ENCODE peak calls at places on chromosomes 6 and 20, in nine cellular contexts. P, L, B, W, S, F, D, J and M are unnamed samples.

GRCh38 chr6:32857156-32857891 is 3.3 kb downstream of the PSMB9 start:
- DNase-seq in S (no peak), B (no peak), J (no peak), D (no peak), P (no peak), F (no peak), W (no peak), L (no peak), M (no peak)

GRCh38 chr6:137820952-137821351 is 46.1 kb upstream of the TNFAIP3 start:
- DNase-seq in P (no peak), S (no peak), F (no peak), W (no peak), D (no peak), B (no peak), J (no peak), L (no peak), M (no peak)

GRCh38 chr6:108068618-108069017 is 5.9 kb downstream of the OSTM1 start:
- DNase-seq in B (no peak), L (no peak), J (no peak), F (no peak), S (no peak), D (no peak), W (peak; percentile 68), P (no peak), M (peak; percentile 5)

GRCh38 chr6:2831392-2831791 is 10.3 kb downstream of the SERPINB1 start:
- DNase-seq in F (no peak), S (no peak), P (no peak), L (no peak), B (no peak), J (no peak), W (no peak), D (no peak), M (no peak)

GRCh38 chr6:131654326-131654725 is 17.2 kb downstream of the ENPP3 start:
- DNase-seq in B (no peak), L (no peak), P (peak; percentile 16), F (no peak), W (no peak), J (no peak), D (no peak), S (no peak), M (no peak)

GRCh38 chr6:89369009-89369408 is 16.5 kb upstream of the UBE2J1 start:
- DNase-seq in B (peak; percentile 60), F (peak; percentile 68), W (no peak), J (no peak), L (peak; percentile 29), S (peak; percentile 52), P (peak; percentile 59), D (peak; percentile 65), M (no peak)

GRCh38 chr6:78713564-78713963 is 153.8 kb upstream of the IRAK1BP1 start:
- DNase-seq in D (no peak), B (no peak), J (no peak), F (no peak), L (no peak), W (no peak), S (no peak), P (no peak), M (no peak)

GRCh38 chr20:25565578-25566157 is 19.7 kb downstream of the NINL start:
- DNase-seq in J (peak; percentile 26), B (no peak), W (no peak), S (no peak), D (no peak), F (no peak), P (no peak), L (no peak), M (no peak)

GRCh38 chr6:169160855-169161560 is 92.6 kb downstream of the THBS2 start:
- DNase-seq in B (no peak), F (no peak), L (no peak), P (no peak), J (no peak), W (no peak), S (no peak), D (no peak), M (no peak)

GRCh38 chr20:53773792-53774371 is 180.2 kb upstream of the ZNF217 start:
- DNase-seq in J (no peak), S (no peak), W (no peak), P (peak; percentile 98), D (peak; percentile 45), F (no peak), B (no peak), L (no peak), M (no peak)

GRCh38 chr20:62936996-62937352 is 973 bp upstream of the GID8 start:
- DNase-seq in J (no peak), B (no peak), P (peak; percentile 85), F (no peak), W (no peak), L (peak; percentile 24), D (peak; percentile 63), S (no peak), M (no peak)

GRCh38 chr6:4664117-4664626 is 112.0 kb upstream of the CDYL start:
- DNase-seq in L (no peak), B (no peak), J (peak; percentile 88), D (peak; percentile 15), P (peak; percentile 93), F (no peak), S (no peak), W (no peak), M (no peak)
- H3K27ac ChIP-seq in L (no peak overlapping the region), B (no peak overlapping the region), J (no peak overlapping the region), D (no peak overlapping the region), P (no peak overlapping the region), F (no peak overlapping the region), S (no peak overlapping the region), W (no peak overlapping the region), M (no peak overlapping the region)

DNA sequence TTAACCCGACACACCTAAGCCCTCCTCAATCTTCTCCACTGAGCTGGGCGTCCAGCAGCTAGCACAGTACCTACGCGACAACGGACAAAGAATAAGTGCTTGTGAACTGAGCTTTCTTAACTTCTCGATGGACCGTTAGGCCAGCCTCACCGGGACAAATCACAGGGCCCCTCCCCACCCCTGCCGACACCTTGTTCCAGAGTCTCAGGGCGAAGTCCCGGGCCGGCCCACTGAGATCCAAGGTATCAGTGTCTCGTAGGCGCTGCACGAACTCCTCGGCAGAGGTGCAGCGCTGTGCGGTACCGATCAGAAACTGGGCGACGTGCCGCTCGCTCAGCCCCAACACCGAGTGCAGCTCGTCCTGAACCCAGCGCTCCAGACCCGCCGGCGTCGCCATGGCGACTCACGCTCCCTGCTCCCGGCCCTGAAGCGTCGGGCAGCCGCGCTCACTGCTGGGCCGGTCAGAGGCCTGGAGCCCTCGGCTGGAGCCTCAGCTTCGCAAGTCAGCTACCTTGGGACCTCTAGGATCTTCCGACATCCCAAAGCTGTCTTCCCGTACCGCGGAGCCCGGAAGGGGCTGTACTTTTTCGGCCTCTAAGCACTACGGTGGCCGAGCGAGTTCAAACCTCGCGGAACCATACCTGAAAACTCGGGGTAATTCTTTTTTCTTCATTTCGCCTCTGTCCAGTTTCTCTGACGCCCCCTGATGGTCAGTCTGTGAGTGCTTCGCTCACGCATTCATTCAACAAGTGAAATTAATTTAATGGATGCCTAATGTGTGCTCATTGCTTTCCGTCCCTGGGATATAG is at the start of gene DHX16:
- DNase-seq in F (peak; percentile 95), S (peak; percentile 92), J (peak; percentile 96), W (peak; percentile 84), B (peak; percentile 96), P (peak; percentile 98), D (peak; percentile 96), L (peak; percentile 97), M (peak; percentile 80)
- H3K4me3 ChIP-seq in F (peak within 1 kb of the TSS; percentile 94), S (peak within 1 kb of the TSS; percentile 92), J (peak within 1 kb of the TSS; percentile 82), W (peak within 1 kb of the TSS; percentile 74), B (peak within 1 kb of the TSS; percentile 85), P (peak within 1 kb of the TSS; percentile 82), D (peak within 1 kb of the TSS; percentile 82), L (peak within 1 kb of the TSS; percentile 89), M (peak within 1 kb of the TSS; percentile 95)

GRCh38 chr6:125797934-125798444 is 7.2 kb downstream of the NCOA7 start:
- DNase-seq in B (no peak), W (no peak), L (no peak), P (no peak), J (no peak), D (no peak), S (no peak), F (no peak), M (no peak)

GRCh38 chr6:125794342-125795137 is 3.8 kb downstream of the NCOA7 start:
- DNase-seq in L (no peak), S (no peak), D (no peak), F (no peak), B (peak; percentile 41), P (no peak), W (no peak), J (no peak), M (no peak)

GRCh38 chr6:125798734-125799510 is 8.2 kb downstream of the NCOA7 start:
- DNase-seq in J (no peak), S (no peak), D (no peak), F (no peak), P (peak; percentile 86), W (no peak), L (peak; percentile 83), B (no peak), M (no peak)

GRCh38 chr6:125795301-125795700 is 4.5 kb downstream of the NCOA7 start:
- DNase-seq in B (no peak), F (no peak), S (no peak), L (no peak), P (no peak), J (no peak), D (no peak), W (no peak), M (no peak)

DNA sequence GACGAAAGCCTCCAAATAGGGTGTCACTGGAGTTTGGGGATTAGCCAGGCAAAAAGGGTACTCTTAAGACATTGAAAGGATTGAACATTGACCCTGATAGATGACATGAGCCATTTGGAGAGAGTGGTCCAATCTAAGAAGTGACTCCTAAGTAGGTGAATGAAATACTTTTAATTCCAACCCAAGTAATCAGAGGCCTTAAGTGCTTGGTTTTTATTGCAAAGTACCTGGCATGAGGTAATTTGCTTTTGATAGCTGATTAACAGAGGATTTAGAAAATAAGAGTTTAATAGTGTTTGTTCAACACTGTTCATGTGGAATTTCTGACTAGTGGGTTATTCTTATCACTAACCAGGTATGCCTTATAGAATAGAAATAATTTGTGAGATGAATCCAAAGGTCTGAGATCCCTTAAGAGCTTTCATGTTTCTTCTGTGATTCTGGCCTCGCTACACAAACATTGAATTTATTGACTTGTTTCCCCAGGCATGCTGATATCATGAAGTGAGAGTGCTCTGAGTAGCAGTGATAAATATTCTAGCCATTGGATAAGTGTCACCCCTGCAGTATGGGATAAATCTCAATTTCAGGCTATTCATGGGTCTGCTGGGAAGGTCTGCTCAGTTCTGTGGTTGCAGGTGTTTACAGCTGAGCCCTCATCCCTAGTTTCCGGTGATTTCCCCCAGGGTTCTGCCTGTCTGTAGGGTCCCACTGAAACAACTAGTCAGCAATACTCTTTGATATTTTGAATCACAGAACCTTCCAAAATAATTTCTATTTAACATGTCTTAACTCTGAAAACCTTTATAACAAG is 6.6 kb downstream of the NCOA7 start:
- DNase-seq in P (no peak), B (no peak), J (no peak), W (no peak), F (no peak), L (peak; percentile 48), S (no peak), D (no peak), M (no peak)
- H3K4me1 ChIP-seq in P (peaks cover 9% of the 10 kb centered on the region), B (peaks cover 28% of the 10 kb centered on the region), J (peaks cover 35% of the 10 kb centered on the region), W (peaks cover 17% of the 10 kb centered on the region), F (no peaks in the 10 kb centered on the region), L (peaks cover 99% of the 10 kb centered on the region), S (no peaks in the 10 kb centered on the region), D (no peaks in the 10 kb centered on the region), M (peaks cover 10% of the 10 kb centered on the region)

GRCh38 chr20:49701916-49702315 is 11.8 kb downstream of the B4GALT5 start:
- DNase-seq in S (no peak), B (no peak), L (no peak), W (no peak), F (no peak), D (no peak), P (no peak), J (no peak), M (no peak)
- H3K27ac ChIP-seq in S (no peak overlapping the region), B (peak overlapping the region; percentile 67), L (no peak overlapping the region), W (no peak overlapping the region), F (no peak overlapping the region), D (no peak overlapping the region), P (no peak overlapping the region), J (no peak overlapping the region), M (no peak overlapping the region)